ENCODE peak calls at places on chromosomes 1 and 21, in seven cellular contexts. T, I, P, E, W, U and Z are unnamed samples.

GRCh38 chr1:11483581-11484320 is 4.8 kb downstream of the DISP3 start:
- DNase-seq in E (no peak), I (no peak), U (no peak), P (no peak), W (no peak), T (no peak), Z (no peak)

GRCh38 chr1:119068427-119068826 is 72.0 kb downstream of the WARS2 start:
- DNase-seq in E (no peak), T (no peak), I (no peak), W (peak), U (no peak), P (no peak), Z (no peak)

GRCh38 chr1:202561726-202562442 is 148.4 kb downstream of the SYT2 start:
- DNase-seq in I (no peak), E (no peak), U (no peak), T (no peak), P (no peak), W (no peak), Z (no peak)

GRCh38 chr1:112298558-112298957 is 97.5 kb upstream of the CTTNBP2NL start:
- DNase-seq in T (peak), U (peak), E (no peak), P (peak), W (peak), I (peak), Z (no peak)

GRCh38 chr1:112237983-112238515 is 158.0 kb upstream of the CTTNBP2NL start:
- DNase-seq in E (no peak), T (no peak), W (no peak), I (no peak), P (no peak), U (no peak), Z (no peak)

GRCh38 chr1:214584805-214585766 is 17.9 kb upstream of the CENPF start:
- DNase-seq in P (no peak), W (peak), E (no peak), T (no peak), I (no peak), U (no peak), Z (no peak)

GRCh38 chr1:6414443-6414844 is 5.3 kb downstream of the HES2 start:
- DNase-seq in I (peak), P (no peak), W (peak), U (no peak), T (peak), E (no peak), Z (no peak)

GRCh38 chr1:15848143-15848928 is 829 bp downstream of the SPEN start:
- DNase-seq in E (no peak), T (no peak), W (peak), U (peak), P (peak), I (peak), Z (peak)

GRCh38 chr21:46208761-46209721 is 19.5 kb downstream of the LSS start:
- DNase-seq in U (peak), W (no peak), I (no peak), P (peak), T (no peak), E (no peak), Z (no peak)

GRCh38 chr1:245798367-245798747 is 643.6 kb downstream of the KIF26B start:
- DNase-seq in U (no peak), I (no peak), P (no peak), T (no peak), W (no peak), E (no peak), Z (no peak)

GRCh38 chr1:193479187-193479586 is 292.8 kb upstream of the B3GALT2 start:
- DNase-seq in I (peak), W (no peak), T (peak), E (no peak), U (peak), P (peak), Z (peak)

GRCh38 chr1:11592752-11593151 is 61.5 kb downstream of the FBXO2 start:
- DNase-seq in E (no peak), T (no peak), P (no peak), W (no peak), I (no peak), U (no peak), Z (no peak)

GRCh38 chr21:26007911-26008579 is 162.5 kb downstream of the APP start:
- DNase-seq in T (no peak), E (no peak), U (no peak), W (peak), P (no peak), I (no peak), Z (no peak)

GRCh38 chr1:61606448-61607312 is 118.3 kb downstream of the TM2D1 start:
- DNase-seq in I (no peak), E (no peak), T (no peak), U (no peak), W (peak), P (no peak), Z (no peak)